ENCODE peak calls at places on chromosomes 13 and 19, in five cellular contexts. One of them, this sample, is unnamed.

GRCh38 chr19:39246951-39247669 is 1.5 kb downstream of the IFNL4 start:
- DNase-seq in T-cell: no peak
- DNase-seq in stimulated activated CD4-positive, alpha-beta T cell treated with anti-CD3 and anti-CD28 coated beads, Interleukin-15, amount 100 ng/mL, for 1 hour: no peak
- DNase-seq in anterior cingulate cortex: no peak
- DNase-seq in right atrium auricular region: no peak
- DNase-seq in this sample: peak; percentile 20

GRCh38 chr13:54852831-54853230 is 1824.2 kb downstream of the OLFM4 start:
- DNase-seq in T-cell: no peak
- DNase-seq in stimulated activated CD4-positive, alpha-beta T cell treated with anti-CD3 and anti-CD28 coated beads, Interleukin-15, amount 100 ng/mL, for 1 hour: no peak
- DNase-seq in anterior cingulate cortex: no peak
- DNase-seq in right atrium auricular region: no peak
- DNase-seq in this sample: no peak

GRCh38 chr13:44879452-44880058 is 109.7 kb downstream of the NUFIP1 start:
- DNase-seq in T-cell: no peak
- DNase-seq in stimulated activated CD4-positive, alpha-beta T cell treated with anti-CD3 and anti-CD28 coated beads, Interleukin-15, amount 100 ng/mL, for 1 hour: no peak
- DNase-seq in anterior cingulate cortex: no peak
- DNase-seq in right atrium auricular region: no peak
- DNase-seq in this sample: no peak

GRCh38 chr19:44725251-44725650 is 23.3 kb upstream of the BCL3 start:
- DNase-seq in T-cell: no peak
- DNase-seq in stimulated activated CD4-positive, alpha-beta T cell treated with anti-CD3 and anti-CD28 coated beads, Interleukin-15, amount 100 ng/mL, for 1 hour: no peak
- DNase-seq in anterior cingulate cortex: no peak
- DNase-seq in right atrium auricular region: no peak
- DNase-seq in this sample: no peak

GRCh38 chr19:50460161-50460765 is 16.0 kb upstream of the EMC10 start:
- DNase-seq in T-cell: no peak
- DNase-seq in stimulated activated CD4-positive, alpha-beta T cell treated with anti-CD3 and anti-CD28 coated beads, Interleukin-15, amount 100 ng/mL, for 1 hour: no peak
- DNase-seq in anterior cingulate cortex: no peak
- DNase-seq in right atrium auricular region: no peak
- DNase-seq in this sample: no peak

GRCh38 chr13:44045179-44045562 is 165.5 kb downstream of the LACC1 start:
- DNase-seq in T-cell: no peak
- DNase-seq in stimulated activated CD4-positive, alpha-beta T cell treated with anti-CD3 and anti-CD28 coated beads, Interleukin-15, amount 100 ng/mL, for 1 hour: no peak
- DNase-seq in anterior cingulate cortex: no peak
- DNase-seq in right atrium auricular region: no peak
- DNase-seq in this sample: no peak

GRCh38 chr19:40524133-40524549 is 52.5 kb upstream of the SHKBP1 start:
- DNase-seq in T-cell: no peak
- DNase-seq in stimulated activated CD4-positive, alpha-beta T cell treated with anti-CD3 and anti-CD28 coated beads, Interleukin-15, amount 100 ng/mL, for 1 hour: no peak
- DNase-seq in anterior cingulate cortex: no peak
- DNase-seq in right atrium auricular region: no peak
- DNase-seq in this sample: no peak

GRCh38 chr13:110274687-110275086 is 32.3 kb downstream of the COL4A1 start:
- DNase-seq in T-cell: no peak
- DNase-seq in stimulated activated CD4-positive, alpha-beta T cell treated with anti-CD3 and anti-CD28 coated beads, Interleukin-15, amount 100 ng/mL, for 1 hour: no peak
- DNase-seq in anterior cingulate cortex: no peak
- DNase-seq in right atrium auricular region: peak; percentile 67
- DNase-seq in this sample: no peak

GRCh38 chr19:21202865-21203494 is 61.1 kb downstream of the ZNF431 start:
- DNase-seq in T-cell: peak; percentile 2
- DNase-seq in stimulated activated CD4-positive, alpha-beta T cell treated with anti-CD3 and anti-CD28 coated beads, Interleukin-15, amount 100 ng/mL, for 1 hour: no peak
- DNase-seq in anterior cingulate cortex: peak; percentile 1
- DNase-seq in right atrium auricular region: no peak
- DNase-seq in this sample: no peak

GRCh38 chr13:112931028-112931934 is 37.7 kb upstream of the MCF2L start:
- DNase-seq in T-cell: no peak
- DNase-seq in stimulated activated CD4-positive, alpha-beta T cell treated with anti-CD3 and anti-CD28 coated beads, Interleukin-15, amount 100 ng/mL, for 1 hour: no peak
- DNase-seq in anterior cingulate cortex: no peak
- DNase-seq in right atrium auricular region: no peak
- DNase-seq in this sample: no peak

GRCh38 chr13:106129273-106129672 is 406.2 kb downstream of the EFNB2 start:
- DNase-seq in T-cell: no peak
- DNase-seq in stimulated activated CD4-positive, alpha-beta T cell treated with anti-CD3 and anti-CD28 coated beads, Interleukin-15, amount 100 ng/mL, for 1 hour: no peak
- DNase-seq in anterior cingulate cortex: no peak
- DNase-seq in right atrium auricular region: no peak
- DNase-seq in this sample: no peak

GRCh38 chr19:29404015-29404414 is 121.8 kb upstream of the VSTM2B start:
- DNase-seq in T-cell: no peak
- DNase-seq in stimulated activated CD4-positive, alpha-beta T cell treated with anti-CD3 and anti-CD28 coated beads, Interleukin-15, amount 100 ng/mL, for 1 hour: no peak
- DNase-seq in anterior cingulate cortex: no peak
- DNase-seq in right atrium auricular region: no peak
- DNase-seq in this sample: no peak

GRCh38 chr19:57903298-57904174 is 12.9 kb downstream of the ZNF417 start:
- DNase-seq in T-cell: no peak
- DNase-seq in stimulated activated CD4-positive, alpha-beta T cell treated with anti-CD3 and anti-CD28 coated beads, Interleukin-15, amount 100 ng/mL, for 1 hour: no peak
- DNase-seq in anterior cingulate cortex: no peak
- DNase-seq in right atrium auricular region: no peak
- DNase-seq in this sample: no peak

GRCh38 chr13:36850790-36851438 is 31.9 kb downstream of the RFXAP start:
- DNase-seq in T-cell: no peak
- DNase-seq in stimulated activated CD4-positive, alpha-beta T cell treated with anti-CD3 and anti-CD28 coated beads, Interleukin-15, amount 100 ng/mL, for 1 hour: no peak
- DNase-seq in anterior cingulate cortex: no peak
- DNase-seq in right atrium auricular region: no peak
- DNase-seq in this sample: no peak

GRCh38 chr13:21043898-21044297 is 17.5 kb downstream of the LATS2 start:
- DNase-seq in T-cell: no peak
- DNase-seq in stimulated activated CD4-positive, alpha-beta T cell treated with anti-CD3 and anti-CD28 coated beads, Interleukin-15, amount 100 ng/mL, for 1 hour: no peak
- DNase-seq in anterior cingulate cortex: no peak
- DNase-seq in right atrium auricular region: no peak
- DNase-seq in this sample: no peak

GRCh38 chr13:97573011-97573410 is 139.0 kb downstream of the RAP2A start:
- DNase-seq in T-cell: no peak
- DNase-seq in stimulated activated CD4-positive, alpha-beta T cell treated with anti-CD3 and anti-CD28 coated beads, Interleukin-15, amount 100 ng/mL, for 1 hour: no peak
- DNase-seq in anterior cingulate cortex: no peak
- DNase-seq in right atrium auricular region: no peak
- DNase-seq in this sample: no peak

GRCh38 chr19:31676271-31677004 is 327.2 kb upstream of the TSHZ3 start:
- DNase-seq in T-cell: no peak
- DNase-seq in stimulated activated CD4-positive, alpha-beta T cell treated with anti-CD3 and anti-CD28 coated beads, Interleukin-15, amount 100 ng/mL, for 1 hour: no peak
- DNase-seq in anterior cingulate cortex: no peak
- DNase-seq in right atrium auricular region: no peak
- DNase-seq in this sample: no peak

GRCh38 chr13:52644108-52644507 is 1.9 kb downstream of the HNRNPA1L2 start:
- DNase-seq in T-cell: no peak
- DNase-seq in stimulated activated CD4-positive, alpha-beta T cell treated with anti-CD3 and anti-CD28 coated beads, Interleukin-15, amount 100 ng/mL, for 1 hour: no peak
- DNase-seq in anterior cingulate cortex: no peak
- DNase-seq in right atrium auricular region: no peak
- DNase-seq in this sample: no peak

GRCh38 chr19:11247391-11247790 is 8.0 kb downstream of the ANGPTL8 start:
- DNase-seq in T-cell: no peak
- DNase-seq in stimulated activated CD4-positive, alpha-beta T cell treated with anti-CD3 and anti-CD28 coated beads, Interleukin-15, amount 100 ng/mL, for 1 hour: no peak
- DNase-seq in anterior cingulate cortex: no peak
- DNase-seq in right atrium auricular region: peak; percentile 88
- DNase-seq in this sample: no peak

GRCh38 chr19:38658462-38659306 is 11.2 kb downstream of the ACTN4 start:
- DNase-seq in T-cell: no peak
- DNase-seq in stimulated activated CD4-positive, alpha-beta T cell treated with anti-CD3 and anti-CD28 coated beads, Interleukin-15, amount 100 ng/mL, for 1 hour: no peak
- DNase-seq in anterior cingulate cortex: no peak
- DNase-seq in right atrium auricular region: no peak
- DNase-seq in this sample: no peak

GRCh38 chr13:64718116-64718515 is 2512.0 kb downstream of the PCDH9 start:
- DNase-seq in T-cell: no peak
- DNase-seq in stimulated activated CD4-positive, alpha-beta T cell treated with anti-CD3 and anti-CD28 coated beads, Interleukin-15, amount 100 ng/mL, for 1 hour: no peak
- DNase-seq in anterior cingulate cortex: no peak
- DNase-seq in right atrium auricular region: no peak
- DNase-seq in this sample: no peak

This sample was measured in CD8-positive, alpha-beta memory T cell.